ENCODE peak calls at places on chromosomes 16 and 17, in ten cellular contexts. L is spleen, B is colonic mucosa, H is K562, Q is DND-41, C is tibial nerve, G is adrenal gland, I is thoracic aorta, E is A549, N is sigmoid colon. U is an unnamed sample.

GRCh38 chr16:71387045-71387871 is 28.7 kb downstream of the CALB2 start:
- DNase-seq in I (no peak), E (no peak), N (no peak), B (no peak), H (no peak), C (no peak), G (no peak), L (no peak), Q (no peak), U (peak; percentile 15)

GRCh38 chr17:63774141-63774981 is at the start of gene DDX42:
- DNase-seq in G (peak; percentile 60), H (peak; percentile 54), N (peak; percentile 80), C (no peak), Q (peak; percentile 92), L (peak; percentile 96), E (peak; percentile 77), I (peak; percentile 53), B (peak; percentile 92), U (peak; percentile 70)

GRCh38 chr16:1211451-1212268 is 13.4 kb downstream of the TPSG1 start:
- DNase-seq in N (no peak), Q (no peak), L (no peak), C (no peak), I (no peak), H (no peak), E (no peak), B (no peak), G (no peak), U (no peak)

GRCh38 chr17:17729620-17730249 is 48.5 kb downstream of the RAI1 start:
- DNase-seq in B (peak; percentile 61), Q (peak; percentile 34), I (no peak), C (no peak), E (peak; percentile 48), H (peak; percentile 46), G (no peak), N (no peak), L (no peak), U (peak; percentile 45)

GRCh38 chr17:17722081-17722905 is 41.0 kb downstream of the RAI1 start:
- DNase-seq in N (no peak), E (no peak), L (no peak), Q (no peak), C (no peak), B (no peak), G (no peak), H (no peak), I (no peak), U (no peak)

GRCh38 chr16:1180772-1181714 is 28.1 kb downstream of the CACNA1H start:
- DNase-seq in E (no peak), I (no peak), H (no peak), G (no peak), N (no peak), L (no peak), B (no peak), C (no peak), Q (no peak), U (no peak)

GRCh38 chr17:64739316-64740058 is 77.4 kb upstream of the SMURF2 start:
- DNase-seq in I (no peak), G (no peak), Q (no peak), C (no peak), L (no peak), E (no peak), N (no peak), B (no peak), H (no peak), U (peak; percentile 44)

GRCh38 chr17:45841883-45842525 is 2.7 kb upstream of the SPPL2C start:
- DNase-seq in B (no peak), I (no peak), H (no peak), Q (no peak), C (no peak), N (no peak), L (peak; percentile 22), G (no peak), E (no peak), U (no peak)

GRCh38 chr16:78462261-78463208 is 363.1 kb downstream of the WWOX start:
- DNase-seq in L (no peak), I (no peak), H (no peak), Q (no peak), B (peak; percentile 38), E (no peak), N (no peak), C (no peak), G (no peak), U (no peak)

DNA sequence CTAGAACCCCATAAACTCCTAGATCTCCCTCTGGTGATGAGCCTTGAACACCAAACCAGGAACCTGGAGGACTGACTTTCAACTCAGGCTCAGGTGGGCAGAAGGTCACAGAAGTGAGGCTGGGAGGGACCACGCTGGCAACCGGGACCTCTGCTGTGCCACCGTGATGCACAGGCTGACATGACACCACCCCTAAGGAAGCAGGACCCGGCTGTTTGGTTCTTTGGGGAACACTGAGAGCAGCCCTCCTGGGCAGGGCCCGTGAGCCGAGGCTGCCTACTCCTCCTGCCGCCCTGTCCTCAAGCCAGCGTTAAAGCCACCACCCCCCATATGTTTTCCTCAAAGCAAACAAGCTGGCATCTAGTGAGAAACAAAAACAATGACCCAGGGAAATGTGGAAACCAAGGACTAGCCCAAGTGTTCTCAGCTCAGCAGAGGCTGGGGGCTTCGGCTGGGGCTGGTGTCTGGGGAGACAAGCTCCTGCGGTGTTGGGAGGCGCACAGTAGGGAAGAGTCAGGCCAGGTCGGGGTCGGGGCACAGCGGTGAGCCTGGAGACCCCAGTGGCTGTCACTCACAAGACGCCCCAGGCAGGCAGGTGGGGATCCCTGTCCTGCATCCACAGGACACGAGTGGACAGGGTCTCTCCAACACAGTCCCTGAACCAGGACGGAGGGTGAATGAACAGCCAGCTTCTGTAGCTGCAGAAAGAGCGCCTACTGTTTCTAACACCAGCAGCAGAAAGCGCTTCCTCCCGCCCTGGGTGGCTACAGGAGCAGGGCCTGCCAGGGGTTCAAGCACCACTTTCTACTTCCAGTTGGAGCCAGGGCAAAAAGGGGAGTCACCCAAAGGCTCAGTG is 1.7 kb downstream of the SMIM5 start:
- DNase-seq in Q (no peak), L (peak; percentile 63), E (no peak), N (no peak), G (no peak), I (no peak), C (no peak), B (no peak), H (no peak), U (no peak)
- H3K4me1 ChIP-seq in Q (peaks cover 12% of the 10 kb centered on the region), L (peaks cover 24% of the 10 kb centered on the region), E (peaks cover 19% of the 10 kb centered on the region), N (no peaks in the 10 kb centered on the region), G (peaks cover 14% of the 10 kb centered on the region), I (peaks cover 10% of the 10 kb centered on the region), C (peaks cover 27% of the 10 kb centered on the region), B (peaks cover 22% of the 10 kb centered on the region), H (peaks cover 13% of the 10 kb centered on the region), U (peaks cover 30% of the 10 kb centered on the region)

GRCh38 chr17:79839363-79840203 is at the start of gene CBX4:
- DNase-seq in B (peak; percentile 96), I (peak; percentile 84), E (peak; percentile 97), Q (peak; percentile 97), C (peak; percentile 90), H (peak; percentile 96), N (peak; percentile 98), L (peak; percentile 99), G (peak; percentile 95), U (peak; percentile 96)

GRCh38 chr17:79841369-79842135 is 2.3 kb upstream of the CBX4 start:
- DNase-seq in C (no peak), G (no peak), H (no peak), I (no peak), L (peak; percentile 81), Q (peak; percentile 47), N (no peak), B (no peak), E (no peak), U (no peak)

GRCh38 chr17:79838541-79839274 is 532 bp downstream of the CBX4 start:
- DNase-seq in C (no peak), L (peak; percentile 91), H (peak; percentile 63), N (no peak), E (peak; percentile 70), Q (peak; percentile 66), I (no peak), B (peak; percentile 57), G (peak; percentile 61), U (peak; percentile 82)

GRCh38 chr17:79840989-79841286 is 1.7 kb upstream of the CBX4 start:
- DNase-seq in E (no peak), I (no peak), C (no peak), L (no peak), N (no peak), H (no peak), Q (no peak), B (no peak), G (no peak), U (no peak)

DNA sequence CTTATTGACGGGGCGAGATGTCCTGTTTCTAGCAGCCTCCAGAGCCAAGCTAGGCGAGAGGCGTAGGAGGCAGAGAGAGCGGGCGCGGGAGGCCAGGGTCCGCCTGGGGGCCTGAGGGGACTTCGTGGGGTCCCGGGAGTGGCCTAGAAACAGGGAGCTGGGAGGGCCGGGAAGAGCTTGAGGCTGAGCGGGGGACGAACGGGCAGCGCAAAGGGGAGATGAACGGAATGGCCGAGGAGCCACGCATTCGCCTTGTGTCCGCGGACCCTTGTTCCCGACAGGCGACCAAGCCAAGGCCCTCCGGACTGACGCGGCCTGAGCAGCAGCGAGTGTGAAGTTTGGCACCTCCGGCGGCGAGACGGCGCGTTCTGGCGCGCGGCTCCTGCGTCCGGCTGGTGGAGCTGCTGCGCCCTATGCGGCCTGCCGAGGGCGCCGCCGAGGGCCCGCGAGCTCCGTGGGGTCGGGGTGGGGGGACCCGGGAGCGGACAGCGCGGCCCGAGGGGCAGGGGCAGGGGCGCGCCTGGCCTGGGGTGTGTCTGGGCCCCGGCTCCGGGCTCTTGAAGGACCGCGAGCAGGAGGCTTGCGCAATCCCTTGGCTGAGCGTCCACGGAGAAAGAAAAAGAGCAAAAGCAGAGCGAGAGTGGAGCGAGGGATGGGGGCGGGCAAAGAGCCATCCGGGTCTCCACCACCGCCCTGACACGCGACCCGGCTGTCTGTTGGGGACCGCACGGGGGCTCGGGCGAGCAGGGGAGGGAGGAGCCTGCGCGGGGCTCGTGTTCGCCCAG is 1.2 kb upstream of the CBX4 start:
- DNase-seq in G (peak; percentile 47), N (peak; percentile 92), L (peak; percentile 88), B (peak; percentile 60), Q (no peak), E (peak; percentile 54), I (no peak), C (peak; percentile 81), H (no peak), U (peak; percentile 76)
- TF ChIP-seq CTCF in G (no peak), N (no peak), L (no peak), B (no peak), Q (peak; percentile 6), E (peak; percentile 12), I (no peak), C (peak; percentile 34), H (no peak), U (no peak)

GRCh38 chr16:68737046-68737729 is at the start of gene CDH1:
- DNase-seq in C (no peak), N (no peak), L (peak; percentile 79), B (peak; percentile 97), I (no peak), Q (no peak), E (no peak), G (no peak), H (no peak), U (no peak)
- H3K27ac ChIP-seq in C (peak within 1 kb of the TSS; percentile 80), N (no peak within 1 kb of the TSS), L (no peak within 1 kb of the TSS), B (peak within 1 kb of the TSS; percentile 82), I (no peak within 1 kb of the TSS), Q (no peak within 1 kb of the TSS), E (peak within 1 kb of the TSS; percentile 78), G (no peak within 1 kb of the TSS), H (no peak within 1 kb of the TSS), U (no peak within 1 kb of the TSS)

DNA sequence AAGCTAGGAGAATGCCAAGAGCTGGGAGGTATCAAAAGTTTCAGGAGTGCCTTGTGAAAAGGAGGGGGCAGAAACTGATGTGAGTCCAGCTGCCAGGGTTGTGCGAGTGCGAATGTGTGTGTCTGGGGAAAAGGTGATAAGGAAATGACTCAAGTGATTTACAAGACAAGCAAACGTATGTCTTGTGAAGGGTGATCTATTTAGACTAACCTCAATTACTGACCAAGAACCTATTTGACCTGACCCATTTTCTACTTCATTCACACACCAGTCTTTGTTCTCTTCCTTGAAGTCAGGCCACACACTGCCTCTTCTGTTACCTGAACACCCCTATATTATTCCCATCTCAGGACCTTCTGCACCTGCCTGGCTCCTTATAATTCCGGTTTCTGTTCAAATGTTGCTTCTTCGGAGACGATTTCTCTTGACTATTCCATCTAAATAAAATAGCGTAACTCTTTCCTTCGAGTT is 1.0 kb downstream of the GDE1 start:
- DNase-seq in Q (no peak), E (peak; percentile 44), H (peak; percentile 86), G (peak; percentile 57), C (no peak), L (no peak), B (peak; percentile 66), I (no peak), N (no peak), U (no peak)
- H3K4me1 ChIP-seq in Q (peaks cover 64% of the 10 kb centered on the region), E (peaks cover 72% of the 10 kb centered on the region), H (peaks cover 50% of the 10 kb centered on the region), G (peaks cover 13% of the 10 kb centered on the region), C (peaks cover 30% of the 10 kb centered on the region), L (peaks cover 77% of the 10 kb centered on the region), B (no peaks in the 10 kb centered on the region), I (peaks cover 23% of the 10 kb centered on the region), N (no peaks in the 10 kb centered on the region), U (peaks cover 11% of the 10 kb centered on the region)